ENCODE peak calls at places on chromosomes 1 and 21, in seven cellular contexts. Z is AG04450; W is left ventricle myocardium inferior; O is spleen; G is CD8-positive, alpha-beta memory T cell; F is colonic mucosa; V is heart left ventricle. R is an unnamed sample. For H3K27me3, the result is how much of the 10 kb centered on the place peaks cover.

GRCh38 chr1:210104103-210104502 is 128.5 kb upstream of the SERTAD4 start:
- DNase-seq in Z (no peak), W (no peak), O (no peak), G (no peak), F (no peak), V (no peak), R (no peak)

GRCh38 chr21:31235671-31236450 is 108.2 kb downstream of the TIAM1 start:
- DNase-seq in Z (no peak), W (no peak), O (no peak), G (no peak), F (no peak), V (no peak), R (no peak)

GRCh38 chr1:74422379-74423155 is 89.8 kb downstream of the LRRC53 start:
- DNase-seq in Z (no peak), W (no peak), O (no peak), G (no peak), F (no peak), V (no peak), R (no peak)

GRCh38 chr1:153957744-153958110 is 685 bp downstream of the CRTC2 start:
- DNase-seq in Z (no peak), W (no peak), O (no peak), G (peak), F (peak), V (no peak), R (no peak)

GRCh38 chr1:206986402-206986801 is 16.1 kb upstream of the FCAMR start:
- DNase-seq in Z (no peak), W (no peak), O (no peak), G (no peak), F (no peak), V (no peak), R (no peak)

GRCh38 chr21:42193131-42193671 is 25.7 kb upstream of the ABCG1 start:
- DNase-seq in Z (no peak), W (no peak), O (no peak), G (peak), F (peak), V (no peak), R (no peak)

GRCh38 chr1:220239945-220240344 is 32.3 kb downstream of the RAB3GAP2 start:
- DNase-seq in Z (no peak), W (no peak), O (no peak), G (no peak), F (no peak), V (no peak), R (no peak)

GRCh38 chr1:71228727-71229371 is 148.0 kb upstream of the ZRANB2 start:
- DNase-seq in Z (no peak), W (no peak), O (no peak), G (no peak), F (no peak), V (no peak), R (no peak)

GRCh38 chr1:71693581-71693980 is 588.8 kb downstream of the NEGR1 start:
- DNase-seq in Z (no peak), W (no peak), O (no peak), G (no peak), F (no peak), V (no peak), R (no peak)

GRCh38 chr21:45863751-45864150 is 117.8 kb upstream of the COL6A1 start:
- DNase-seq in Z (no peak), W (no peak), O (peak), G (no peak), F (no peak), V (no peak), R (no peak)

GRCh38 chr1:94142583-94142982 is 21.6 kb upstream of the ABCA4 start:
- DNase-seq in Z (no peak), W (no peak), O (no peak), G (no peak), F (no peak), V (no peak), R (no peak)

GRCh38 chr21:22796147-22796546 is 1797.9 kb downstream of the NCAM2 start:
- DNase-seq in Z (no peak), W (no peak), O (no peak), G (no peak), F (no peak), V (no peak), R (no peak)

GRCh38 chr1:70091811-70092210 is 113.6 kb downstream of the LRRC40 start:
- DNase-seq in Z (no peak), W (no peak), O (no peak), G (no peak), F (no peak), V (no peak), R (no peak)

GRCh38 chr1:7912743-7913557 is 27.7 kb downstream of the TNFRSF9 start:
- DNase-seq in Z (no peak), W (no peak), O (no peak), G (no peak), F (peak), V (no peak), R (no peak)

GRCh38 chr1:89065077-89065868 is at the start of gene GBP1:
- DNase-seq in Z (peak), W (no peak), O (no peak), G (no peak), F (no peak), V (no peak), R (no peak)

GRCh38 chr21:45289655-45290515 is 2.2 kb upstream of the POFUT2 start:
- DNase-seq in Z (no peak), W (no peak), O (no peak), G (no peak), F (no peak), V (no peak), R (peak)

GRCh38 chr1:54126271-54126815 is 26.5 kb downstream of the CDCP2 start:
- DNase-seq in Z (peak), W (no peak), O (no peak), G (no peak), F (no peak), V (no peak), R (no peak)

GRCh38 chr1:202045699-202046098 is 35.3 kb downstream of the ELF3 start:
- DNase-seq in Z (no peak), W (no peak), O (no peak), G (no peak), F (peak), V (no peak), R (no peak)

GRCh38 chr1:228415853-228416216 is 826 bp downstream of the TRIM17 start:
- DNase-seq in Z (no peak), W (no peak), O (no peak), G (no peak), F (no peak), V (no peak), R (no peak)

GRCh38 chr1:201708691-201709090 is 120.3 kb upstream of the IPO9 start:
- DNase-seq in Z (no peak), W (no peak), O (no peak), G (no peak), F (no peak), V (no peak), R (no peak)

GRCh38 chr1:59738591-59739015 is 76.1 kb upstream of the HOOK1 start:
- DNase-seq in Z (peak), W (no peak), O (no peak), G (no peak), F (no peak), V (no peak), R (peak)

GRCh38 chr1:24998554-24999245 is 68.6 kb upstream of the RUNX3 start:
- DNase-seq in Z (no peak), W (no peak), O (peak), G (no peak), F (no peak), V (no peak), R (no peak)

GRCh38 chr21:15293251-15293650 is 228.5 kb upstream of the NRIP1 start:
- DNase-seq in Z (peak), W (no peak), O (no peak), G (no peak), F (no peak), V (no peak), R (no peak)

GRCh38 chr1:2825487-2826189 is 24.1 kb upstream of the TTC34 start:
- DNase-seq in Z (no peak), W (no peak), O (no peak), G (no peak), F (no peak), V (no peak), R (no peak)

GRCh38 chr1:46039571-46040052 is 92.8 kb downstream of the PIK3R3 start:
- DNase-seq in Z (no peak), W (no peak), O (no peak), G (no peak), F (peak), V (peak), R (no peak)

GRCh38 chr1:147781056-147781471 is 20.7 kb upstream of the GJA5 start:
- DNase-seq in Z (no peak), W (no peak), O (no peak), G (no peak), F (no peak), V (no peak), R (no peak)

GRCh38 chr1:38872401-38873026 is 634 bp downstream of the MYCBP start:
- DNase-seq in Z (no peak), W (no peak), O (no peak), G (peak), F (no peak), V (peak), R (no peak)

GRCh38 chr1:102434421-102434820 is 437.7 kb upstream of the OLFM3 start:
- DNase-seq in Z (no peak), W (no peak), O (no peak), G (no peak), F (no peak), V (no peak), R (peak)

GRCh38 chr1:89041055-89041707 is 18.5 kb upstream of the GBP3 start:
- DNase-seq in Z (no peak), W (no peak), O (no peak), G (no peak), F (no peak), V (no peak), R (no peak)

GRCh38 chr21:45341779-45342178 is 54.1 kb upstream of the POFUT2 start:
- DNase-seq in Z (no peak), W (no peak), O (no peak), G (no peak), F (no peak), V (no peak), R (peak)

GRCh38 chr21:15631342-15631741 is 98.4 kb upstream of the USP25 start:
- DNase-seq in Z (peak), W (no peak), O (no peak), G (no peak), F (no peak), V (no peak), R (no peak)

GRCh38 chr1:113899101-113899500 is 5.5 kb downstream of the AP4B1 start:
- DNase-seq in Z (no peak), W (no peak), O (no peak), G (no peak), F (no peak), V (no peak), R (no peak)

GRCh38 chr21:35529141-35529863 is 480.2 kb upstream of the RUNX1 start:
- DNase-seq in Z (peak), W (no peak), O (no peak), G (no peak), F (no peak), V (no peak), R (peak)

GRCh38 chr1:205600085-205600484 is 31.7 kb downstream of the ELK4 start:
- DNase-seq in Z (peak), W (no peak), O (no peak), G (no peak), F (no peak), V (no peak), R (no peak)

GRCh38 chr1:203873094-203873493 is 11.7 kb downstream of the SNRPE start:
- DNase-seq in Z (no peak), W (no peak), O (no peak), G (no peak), F (no peak), V (no peak), R (no peak)

GRCh38 chr1:243325305-243325890 is 69.6 kb downstream of the SDCCAG8 start:
- DNase-seq in Z (peak), W (no peak), O (no peak), G (no peak), F (peak), V (no peak), R (peak)

GRCh38 chr1:14704846-14705245 is 106.4 kb downstream of the KAZN start:
- DNase-seq in Z (no peak), W (no peak), O (no peak), G (no peak), F (no peak), V (no peak), R (no peak)

GRCh38 chr1:9371951-9372350 is 79.3 kb downstream of the SPSB1 start:
- DNase-seq in Z (no peak), W (no peak), O (no peak), G (no peak), F (peak), V (no peak), R (no peak)
- H3K27ac ChIP-seq in Z (peak), W (peak), O (peak), G (no peak), F (peak), V (no peak), R (no peak)

DNA sequence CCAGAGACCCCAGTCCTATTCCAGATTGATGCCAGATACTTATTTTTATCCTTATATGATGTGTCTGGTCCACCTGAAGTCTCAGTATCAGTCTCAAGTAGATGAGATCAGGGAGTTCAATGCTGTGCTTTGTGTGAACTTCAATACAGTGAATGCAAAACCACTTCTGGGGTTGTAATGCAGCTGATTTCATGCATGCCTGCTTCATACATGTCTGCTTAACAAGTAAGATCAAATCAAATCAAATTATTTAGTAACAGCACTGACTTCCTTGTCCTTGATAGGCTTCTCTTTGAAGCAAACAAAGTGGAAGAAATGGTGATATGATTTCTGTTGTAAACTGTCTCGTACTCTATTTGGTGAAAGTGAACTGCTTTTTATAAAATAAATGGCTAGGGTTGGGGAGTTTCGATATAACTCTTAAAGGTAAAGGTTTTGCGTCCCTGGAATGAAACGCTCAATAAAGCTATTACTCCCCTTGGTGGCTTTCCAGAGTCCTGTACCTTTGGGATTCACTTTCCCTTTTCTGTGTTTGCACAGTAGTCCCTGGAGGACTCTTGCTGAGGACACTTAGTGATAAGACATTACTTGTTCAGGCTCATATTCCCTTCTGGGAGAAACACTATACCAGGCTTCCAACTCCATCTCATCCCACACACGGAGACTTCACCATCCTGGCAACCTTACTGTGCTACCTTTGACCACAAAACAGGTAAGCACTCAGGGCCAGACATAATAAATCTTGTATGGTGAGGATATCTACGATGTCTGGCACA is 59.3 kb downstream of the FH start:
- DNase-seq in Z (no peak), W (no peak), O (no peak), G (no peak), F (no peak), V (no peak), R (no peak)
- H3K4me3 ChIP-seq in Z (no peak), W (no peak), O (no peak), G (no peak), F (no peak), V (no peak), R (no peak)

GRCh38 chr21:37008705-37009104 is 2.2 kb downstream of the RIPPLY3 start:
- DNase-seq in Z (no peak), W (no peak), O (no peak), G (no peak), F (no peak), V (no peak), R (no peak)

GRCh38 chr21:37006521-37007291 is at the start of gene RIPPLY3:
- DNase-seq in Z (no peak), W (no peak), O (no peak), G (no peak), F (no peak), V (no peak), R (peak)

GRCh38 chr21:37005548-37006242 is 807 bp upstream of the RIPPLY3 start:
- DNase-seq in Z (no peak), W (no peak), O (no peak), G (no peak), F (no peak), V (no peak), R (no peak)

GRCh38 chr21:37009740-37010341 is 3.3 kb downstream of the RIPPLY3 start:
- DNase-seq in Z (peak), W (peak), O (peak), G (peak), F (peak), V (peak), R (peak)

DNA sequence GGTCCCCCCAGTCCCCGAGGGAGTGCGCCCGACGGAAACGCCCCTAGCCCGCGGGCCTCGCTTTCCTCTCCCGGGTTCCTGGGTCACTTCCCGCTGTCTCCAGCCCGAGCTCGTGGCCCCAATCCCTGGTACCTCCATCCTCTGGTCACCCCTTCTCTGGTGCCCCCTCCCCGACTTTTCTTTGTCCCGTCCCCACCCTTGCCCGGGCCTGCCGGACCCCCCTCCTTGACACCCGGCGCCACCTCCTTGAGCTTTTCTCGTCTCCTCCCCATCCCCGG is 320 bp upstream of the RIPPLY3 start:
- DNase-seq in Z (no peak), W (no peak), O (no peak), G (no peak), F (no peak), V (no peak), R (no peak)
- H3K27me3 ChIP-seq in Z (under half), W (half or more), O (under half), G (under half), F (under half), V (under half), R (under half)

DNA sequence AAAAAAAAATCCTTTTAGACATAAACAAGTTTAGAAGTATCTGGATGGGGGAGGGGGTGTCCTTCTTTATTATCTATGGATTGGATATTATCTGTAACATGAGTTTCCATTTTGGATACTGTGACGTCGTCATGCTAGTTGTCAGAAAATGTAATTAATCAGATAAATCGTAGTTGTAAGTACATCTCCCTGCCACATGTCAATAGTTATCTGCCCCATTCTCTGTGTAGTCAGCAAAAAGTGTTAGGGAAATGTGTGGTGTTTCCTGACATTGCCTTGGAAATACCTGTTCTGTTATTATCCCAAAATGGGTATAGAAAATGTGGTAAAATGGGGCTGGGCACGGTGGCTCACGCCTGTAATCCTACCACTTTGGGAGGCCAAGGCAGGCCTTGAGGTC is 24.6 kb upstream of the SDE2 start:
- DNase-seq in Z (no peak), W (no peak), O (no peak), G (no peak), F (no peak), V (no peak), R (no peak)
- H3K27ac ChIP-seq in Z (no peak), W (no peak), O (no peak), G (no peak), F (no peak), V (no peak), R (no peak)

GRCh38 chr1:239913141-239913585 is 178.5 kb upstream of the FMN2 start:
- DNase-seq in Z (no peak), W (no peak), O (no peak), G (no peak), F (no peak), V (no peak), R (no peak)
- H3K4me3 ChIP-seq in Z (no peak), W (no peak), O (no peak), G (no peak), F (no peak), V (no peak), R (no peak)

R was measured in SJSA1.